ENCODE peak calls at places on chromosomes 16 and 17, in eight cellular contexts. R is kidney; X is CD8-positive, alpha-beta memory T cell; A is BE2C; U is CD8-positive, alpha-beta T cell; L is body of pancreas; B is heart right ventricle; D is small intestine. Z is an unnamed sample. For H3K4me1, the result is how much of the 10 kb centered on the place peaks cover.

GRCh38 chr16:4900036-4900435 is 36.9 kb downstream of the PPL start:
- DNase-seq in R (no peak), X (no peak), A (no peak), U (no peak), L (no peak), B (no peak), D (no peak), Z (no peak)

GRCh38 chr17:16352303-16352837 is 899 bp downstream of the CENPV start:
- DNase-seq in R (no peak), X (peak), A (peak), U (no peak), L (peak), B (no peak), D (peak), Z (no peak)

GRCh38 chr16:88655053-88655732 is 4.3 kb upstream of the CYBA start:
- DNase-seq in R (peak), X (no peak), A (no peak), U (no peak), L (no peak), B (no peak), D (no peak), Z (no peak)

GRCh38 chr16:48897698-48898205 is 287.8 kb upstream of the N4BP1 start:
- DNase-seq in R (no peak), X (no peak), A (no peak), U (no peak), L (no peak), B (no peak), D (no peak), Z (peak)

GRCh38 chr16:49021136-49021535 is 260.5 kb downstream of the CBLN1 start:
- DNase-seq in R (no peak), X (no peak), A (no peak), U (no peak), L (no peak), B (no peak), D (no peak), Z (no peak)

GRCh38 chr17:74159226-74159840 is 44.1 kb upstream of the RPL38 start:
- DNase-seq in R (no peak), X (no peak), A (no peak), U (no peak), L (no peak), B (no peak), D (no peak), Z (peak)

GRCh38 chr16:77836801-77837200 is 48.4 kb downstream of the VAT1L start:
- DNase-seq in R (no peak), X (no peak), A (no peak), U (no peak), L (no peak), B (no peak), D (no peak), Z (no peak)

GRCh38 chr17:35612924-35613521 is 25.9 kb downstream of the AP2B1 start:
- DNase-seq in R (no peak), X (peak), A (peak), U (no peak), L (peak), B (peak), D (peak), Z (no peak)

GRCh38 chr16:67857547-67858233 is 10.2 kb upstream of the CENPT start:
- DNase-seq in R (peak), X (no peak), A (no peak), U (no peak), L (peak), B (peak), D (peak), Z (no peak)

GRCh38 chr16:49519741-49520140 is 146.1 kb downstream of the C16orf78 start:
- DNase-seq in R (peak), X (no peak), A (no peak), U (no peak), L (no peak), B (no peak), D (no peak), Z (no peak)

GRCh38 chr17:57636274-57636673 is 108.8 kb downstream of the CCDC182 start:
- DNase-seq in R (no peak), X (no peak), A (no peak), U (no peak), L (no peak), B (no peak), D (no peak), Z (no peak)

GRCh38 chr16:80231118-80231515 is 309.7 kb upstream of the DYNLRB2 start:
- DNase-seq in R (no peak), X (no peak), A (no peak), U (no peak), L (no peak), B (no peak), D (no peak), Z (no peak)

GRCh38 chr17:28572294-28573099 is 1.2 kb upstream of the PIGS start:
- DNase-seq in R (no peak), X (no peak), A (no peak), U (no peak), L (no peak), B (peak), D (peak), Z (no peak)

GRCh38 chr17:73820686-73821448 is 176.6 kb upstream of the SDK2 start:
- DNase-seq in R (peak), X (no peak), A (peak), U (no peak), L (peak), B (no peak), D (peak), Z (no peak)

GRCh38 chr16:50324345-50324744 is 44.4 kb downstream of the BRD7 start:
- DNase-seq in R (no peak), X (no peak), A (no peak), U (no peak), L (no peak), B (no peak), D (no peak), Z (no peak)

GRCh38 chr17:47225436-47225858 is 16.3 kb downstream of the MYL4 start:
- DNase-seq in R (no peak), X (no peak), A (peak), U (no peak), L (peak), B (no peak), D (peak), Z (no peak)

GRCh38 chr17:78253946-78254672 is 22.7 kb downstream of the TMEM235 start:
- DNase-seq in R (peak), X (peak), A (peak), U (peak), L (peak), B (peak), D (peak), Z (no peak)

GRCh38 chr16:8173111-8173644 is 417.1 kb downstream of the TMEM114 start:
- DNase-seq in R (no peak), X (no peak), A (peak), U (no peak), L (peak), B (peak), D (peak), Z (no peak)

GRCh38 chr17:66724581-66725341 is 110.2 kb upstream of the CACNG5 start:
- DNase-seq in R (no peak), X (no peak), A (no peak), U (no peak), L (peak), B (no peak), D (no peak), Z (no peak)

GRCh38 chr16:30030011-30030685 is 923 bp downstream of the TLCD3B start:
- DNase-seq in R (no peak), X (no peak), A (no peak), U (no peak), L (no peak), B (no peak), D (no peak), Z (no peak)

GRCh38 chr16:89704281-89704680 is 2.8 kb upstream of the SPATA2L start:
- DNase-seq in R (peak), X (no peak), A (no peak), U (no peak), L (no peak), B (no peak), D (no peak), Z (no peak)

GRCh38 chr16:14955546-14956231 is 18.4 kb downstream of the NPIPA1 start:
- DNase-seq in R (peak), X (no peak), A (no peak), U (no peak), L (no peak), B (peak), D (peak), Z (no peak)

GRCh38 chr17:57553991-57554825 is 190.9 kb downstream of the CCDC182 start:
- DNase-seq in R (no peak), X (no peak), A (no peak), U (no peak), L (no peak), B (no peak), D (no peak), Z (no peak)

GRCh38 chr16:63461248-63461841 is 1425.1 kb upstream of the CDH8 start:
- DNase-seq in R (no peak), X (no peak), A (peak), U (no peak), L (peak), B (no peak), D (peak), Z (no peak)

GRCh38 chr17:43581130-43581529 is 35.0 kb upstream of the ETV4 start:
- DNase-seq in R (no peak), X (no peak), A (no peak), U (no peak), L (no peak), B (no peak), D (no peak), Z (no peak)

GRCh38 chr16:12096162-12096781 is 119.7 kb downstream of the SNX29 start:
- DNase-seq in R (peak), X (no peak), A (no peak), U (no peak), L (no peak), B (no peak), D (no peak), Z (no peak)

GRCh38 chr17:41613277-41614082 is 913 bp upstream of the KRT16 start:
- DNase-seq in R (peak), X (no peak), A (no peak), U (no peak), L (no peak), B (no peak), D (no peak), Z (no peak)

GRCh38 chr17:41307647-41308046 is 1.5 kb downstream of the KRTAP16-1 start:
- DNase-seq in R (peak), X (no peak), A (no peak), U (no peak), L (no peak), B (no peak), D (no peak), Z (no peak)

GRCh38 chr17:27284811-27285415 is 9.0 kb upstream of the WSB1 start:
- DNase-seq in R (no peak), X (no peak), A (no peak), U (no peak), L (peak), B (no peak), D (no peak), Z (peak)

GRCh38 chr17:76159157-76159556 is 18.1 kb upstream of the FOXJ1 start:
- DNase-seq in R (no peak), X (no peak), A (no peak), U (no peak), L (no peak), B (no peak), D (no peak), Z (no peak)

DNA sequence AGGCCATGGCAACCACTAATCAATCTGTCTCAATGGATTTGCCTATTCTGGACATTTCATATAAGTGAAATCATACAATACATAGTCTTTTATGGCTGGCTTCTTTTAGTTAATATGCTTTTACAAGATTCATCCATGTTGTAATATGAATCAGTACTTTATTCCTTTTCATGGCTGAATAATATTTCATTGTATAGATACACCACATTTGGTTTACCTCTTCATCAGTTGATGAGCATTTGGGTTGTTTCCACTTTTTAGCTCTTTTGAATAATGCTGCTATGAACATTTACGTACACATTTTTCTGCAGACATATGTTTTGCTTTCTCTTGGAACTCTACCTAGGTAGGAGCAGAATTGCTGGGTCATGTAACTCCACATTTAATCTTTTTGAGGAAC is 2.8 kb upstream of the ZNRF1 start:
- DNase-seq in R (no peak), X (no peak), A (no peak), U (no peak), L (no peak), B (no peak), D (no peak), Z (no peak)
- H3K4me1 ChIP-seq in R (under half), X (under half), A (under half), U (under half), L (half or more), B (under half), D (under half), Z (under half)

GRCh38 chr17:81039096-81039495 is 4.1 kb downstream of the BAIAP2 start:
- DNase-seq in R (no peak), X (no peak), A (no peak), U (no peak), L (no peak), B (no peak), D (no peak), Z (no peak)
- H3K4me1 ChIP-seq in R (half or more), X (under half), A (half or more), U (under half), L (half or more), B (half or more), D (under half), Z (half or more)

GRCh38 chr16:56981729-56982271 is 7.6 kb upstream of the NLRC5 start:
- DNase-seq in R (peak), X (no peak), A (no peak), U (no peak), L (no peak), B (no peak), D (no peak), Z (no peak)
- H3K4me1 ChIP-seq in R (under half), X (under half), A (under half), U (half or more), L (under half), B (under half), D (under half), Z (under half)

DNA sequence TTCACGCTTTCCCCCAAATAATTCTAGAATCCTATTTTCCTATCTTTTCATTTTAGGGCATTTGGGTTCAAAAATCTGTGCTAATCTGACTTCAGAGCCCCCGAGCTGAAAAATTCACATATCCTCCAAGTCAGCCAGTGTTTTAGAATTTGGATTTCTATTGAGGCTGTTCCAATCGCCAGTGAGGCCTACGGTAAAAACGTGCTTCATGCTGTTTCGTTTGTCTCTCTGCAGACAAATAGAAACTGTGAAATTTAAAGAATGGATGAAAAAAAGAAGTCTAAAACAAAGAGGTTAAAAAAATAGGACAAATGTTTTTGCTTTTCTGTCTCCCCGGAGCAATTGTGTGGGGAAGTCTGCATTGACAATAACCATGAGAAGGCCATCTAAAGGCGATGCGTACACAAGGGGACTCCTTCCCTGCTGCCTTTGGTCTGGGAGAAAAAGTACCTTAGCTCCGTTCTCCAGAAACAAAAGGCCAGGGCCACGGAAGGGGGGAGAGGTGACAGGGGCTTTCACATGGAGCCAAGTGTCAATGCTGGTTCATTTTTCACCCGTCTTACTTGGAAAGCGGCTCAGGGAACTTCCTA is 4.6 kb upstream of the ZFHX3 start:
- DNase-seq in R (no peak), X (no peak), A (no peak), U (no peak), L (no peak), B (no peak), D (no peak), Z (no peak)
- H3K4me1 ChIP-seq in R (under half), X (under half), A (under half), U (under half), L (half or more), B (under half), D (under half), Z (half or more)

GRCh38 chr16:81427245-81427644 is 17.4 kb upstream of the CMIP start:
- DNase-seq in R (no peak), X (no peak), A (no peak), U (no peak), L (no peak), B (no peak), D (no peak), Z (no peak)
- H3K4me1 ChIP-seq in R (under half), X (under half), A (under half), U (under half), L (under half), B (under half), D (under half), Z (under half)

GRCh38 chr17:17840751-17841591 is 4.2 kb upstream of the SREBF1 start:
- DNase-seq in R (no peak), X (peak), A (no peak), U (no peak), L (no peak), B (no peak), D (peak), Z (no peak)
- H3K4me1 ChIP-seq in R (under half), X (under half), A (under half), U (under half), L (half or more), B (half or more), D (under half), Z (half or more)

GRCh38 chr17:50204431-50204830 is 3.0 kb upstream of the COL1A1 start:
- DNase-seq in R (peak), X (no peak), A (no peak), U (no peak), L (no peak), B (no peak), D (no peak), Z (no peak)
- H3K4me1 ChIP-seq in R (under half), X (under half), A (under half), U (under half), L (under half), B (under half), D (under half), Z (half or more)

DNA sequence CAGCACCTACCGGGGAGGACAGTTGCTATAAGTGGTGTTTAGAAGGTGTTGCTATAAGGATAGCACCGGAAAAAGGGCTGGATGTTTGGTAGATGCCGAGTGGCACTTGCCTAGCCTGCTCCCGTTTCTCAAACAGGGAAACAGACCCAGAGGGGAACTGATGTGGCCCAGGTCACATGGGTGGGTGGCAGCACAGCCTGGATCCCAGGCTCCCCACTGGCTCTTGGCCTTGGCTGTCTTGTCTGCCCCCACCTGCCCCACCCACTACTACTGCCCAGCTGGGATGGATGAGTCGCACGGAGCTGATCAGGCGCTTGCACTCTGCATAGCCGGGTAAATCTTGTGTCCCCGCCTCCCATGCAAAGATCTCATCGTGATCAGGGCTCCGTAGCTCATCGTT is 7.2 kb downstream of the SMTNL2 start:
- DNase-seq in R (no peak), X (no peak), A (peak), U (no peak), L (no peak), B (no peak), D (no peak), Z (no peak)
- H3K4me1 ChIP-seq in R (under half), X (under half), A (under half), U (under half), L (under half), B (under half), D (under half), Z (under half)

GRCh38 chr17:21283482-21284318 is 811 bp upstream of the MAP2K3 start:
- DNase-seq in R (peak), X (no peak), A (no peak), U (no peak), L (peak), B (no peak), D (no peak), Z (no peak)

GRCh38 chr17:21286066-21286770 is 1.7 kb downstream of the MAP2K3 start:
- DNase-seq in R (peak), X (no peak), A (peak), U (no peak), L (peak), B (peak), D (peak), Z (peak)

GRCh38 chr17:21286771-21287702 is 2.5 kb downstream of the MAP2K3 start:
- DNase-seq in R (peak), X (no peak), A (no peak), U (no peak), L (peak), B (no peak), D (peak), Z (no peak)

GRCh38 chr17:21284319-21285163 is at the start of gene MAP2K3:
- DNase-seq in R (peak), X (peak), A (peak), U (peak), L (peak), B (peak), D (peak), Z (no peak)

DNA sequence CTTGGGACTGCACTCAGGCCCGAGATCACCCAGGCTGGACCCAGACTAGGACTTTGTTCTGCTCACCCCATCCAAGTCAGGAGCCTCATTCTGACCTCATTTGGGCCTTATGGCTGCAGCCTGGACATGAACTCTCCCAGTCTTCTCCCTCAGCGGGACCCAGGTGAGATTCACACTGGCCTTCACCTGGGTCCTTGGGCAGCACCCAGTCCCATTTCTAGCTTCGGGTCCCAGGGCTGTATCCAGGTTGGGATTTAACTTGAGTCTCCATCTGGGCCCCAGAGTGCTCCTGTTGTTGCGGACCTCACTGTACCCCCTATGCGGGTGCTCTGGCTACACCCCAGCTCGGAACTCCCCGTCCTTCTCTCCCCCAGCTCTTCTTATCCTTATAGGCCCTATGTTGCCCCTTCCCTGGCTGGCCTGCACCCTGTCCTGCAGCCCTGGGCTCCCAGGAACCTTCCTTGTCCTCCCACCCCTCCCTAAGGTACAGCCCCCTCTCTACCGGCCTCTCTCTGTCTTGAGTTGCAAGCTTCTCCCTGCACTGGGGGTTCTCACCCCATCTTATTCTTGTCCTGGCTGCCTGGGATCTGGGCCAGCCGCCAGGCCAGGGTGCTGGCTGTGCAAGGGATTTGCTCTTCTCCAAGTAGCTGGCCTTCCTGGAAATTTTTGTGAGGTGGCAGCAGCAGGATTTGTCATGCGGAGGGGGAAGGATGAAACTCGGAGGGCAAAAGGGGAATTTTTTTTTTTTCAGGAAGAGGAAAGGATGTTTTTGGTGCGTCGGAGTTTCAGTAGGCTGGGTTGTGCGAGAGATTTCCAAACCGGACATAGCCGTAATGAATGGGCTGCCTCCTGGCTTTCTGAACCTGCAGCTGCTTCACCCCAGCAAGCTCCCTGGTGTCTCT is 904 bp downstream of the MAP2K3 start:
- DNase-seq in R (peak), X (peak), A (no peak), U (no peak), L (peak), B (no peak), D (peak), Z (no peak)
- H3K4me1 ChIP-seq in R (under half), X (under half), A (under half), U (under half), L (half or more), B (under half), D (under half), Z (half or more)